ENCODE peak calls at places on chromosomes 1 and 21, in nine cellular contexts. One of them, this sample, is unnamed.
A peak's percentile ranks its signal among the peaks of the same experiment; 100 is the strongest.

GRCh38 chr1:161044535-161044907 is 1.3 kb downstream of the USF1 start:
- DNase-seq in K562: no peak
- DNase-seq in heart left ventricle: no peak
- DNase-seq in adrenal gland: no peak
- DNase-seq in body of pancreas: no peak
- DNase-seq in NB4: no peak
- DNase-seq in breast epithelium: no peak
- DNase-seq in GM12892: no peak
- DNase-seq in sigmoid colon: no peak
- DNase-seq in this sample: no peak

GRCh38 chr1:93746009-93746408 is 64.4 kb upstream of the BCAR3 start:
- DNase-seq in K562: no peak
- DNase-seq in sigmoid colon: no peak
- DNase-seq in body of pancreas: no peak
- DNase-seq in adrenal gland: no peak
- DNase-seq in heart left ventricle: no peak
- DNase-seq in GM12892: no peak
- DNase-seq in breast epithelium: no peak
- DNase-seq in NB4: no peak
- DNase-seq in this sample: no peak

GRCh38 chr1:189970331-189971230 is 507.1 kb downstream of the BRINP3 start:
- DNase-seq in body of pancreas: no peak
- DNase-seq in sigmoid colon: no peak
- DNase-seq in adrenal gland: no peak
- DNase-seq in breast epithelium: no peak
- DNase-seq in NB4: no peak
- DNase-seq in GM12892: no peak
- DNase-seq in heart left ventricle: no peak
- DNase-seq in K562: no peak
- DNase-seq in this sample: no peak

GRCh38 chr21:14567557-14568279 is 21.6 kb upstream of the SAMSN1 start:
- DNase-seq in sigmoid colon: peak; percentile 48
- DNase-seq in NB4: peak; percentile 28
- DNase-seq in K562: no peak
- DNase-seq in heart left ventricle: no peak
- DNase-seq in breast epithelium: no peak
- DNase-seq in body of pancreas: no peak
- DNase-seq in adrenal gland: no peak
- DNase-seq in GM12892: no peak
- DNase-seq in this sample: no peak

GRCh38 chr1:81710858-81711257 is 89.9 kb upstream of the ADGRL2 start:
- DNase-seq in K562: no peak
- DNase-seq in sigmoid colon: no peak
- DNase-seq in heart left ventricle: no peak
- DNase-seq in body of pancreas: no peak
- DNase-seq in breast epithelium: no peak
- DNase-seq in NB4: no peak
- DNase-seq in GM12892: no peak
- DNase-seq in adrenal gland: no peak
- DNase-seq in this sample: no peak

GRCh38 chr1:16441312-16441641 is 753 bp downstream of the NECAP2 start:
- DNase-seq in sigmoid colon: no peak
- DNase-seq in adrenal gland: no peak
- DNase-seq in breast epithelium: no peak
- DNase-seq in body of pancreas: no peak
- DNase-seq in K562: no peak
- DNase-seq in GM12892: no peak
- DNase-seq in NB4: peak; percentile 30
- DNase-seq in heart left ventricle: no peak
- DNase-seq in this sample: no peak

GRCh38 chr1:147721711-147722110 is 38.7 kb downstream of the GJA5 start:
- DNase-seq in K562: no peak
- DNase-seq in body of pancreas: no peak
- DNase-seq in NB4: no peak
- DNase-seq in sigmoid colon: no peak
- DNase-seq in breast epithelium: no peak
- DNase-seq in GM12892: no peak
- DNase-seq in heart left ventricle: no peak
- DNase-seq in adrenal gland: no peak
- DNase-seq in this sample: no peak

GRCh38 chr1:246583448-246584185 is 17.4 kb downstream of the CNST start:
- DNase-seq in heart left ventricle: no peak
- DNase-seq in K562: no peak
- DNase-seq in NB4: no peak
- DNase-seq in adrenal gland: peak; percentile 84
- DNase-seq in sigmoid colon: no peak
- DNase-seq in GM12892: no peak
- DNase-seq in breast epithelium: no peak
- DNase-seq in body of pancreas: peak; percentile 78
- DNase-seq in this sample: no peak

GRCh38 chr21:46229923-46230260 is 1.3 kb upstream of the LSS start:
- DNase-seq in NB4: no peak
- DNase-seq in sigmoid colon: no peak
- DNase-seq in adrenal gland: no peak
- DNase-seq in breast epithelium: no peak
- DNase-seq in K562: no peak
- DNase-seq in GM12892: no peak
- DNase-seq in body of pancreas: no peak
- DNase-seq in heart left ventricle: no peak
- DNase-seq in this sample: no peak

GRCh38 chr21:46226920-46227599 is 1.5 kb downstream of the LSS start:
- DNase-seq in K562: no peak
- DNase-seq in heart left ventricle: no peak
- DNase-seq in body of pancreas: no peak
- DNase-seq in breast epithelium: no peak
- DNase-seq in adrenal gland: no peak
- DNase-seq in sigmoid colon: peak; percentile 59
- DNase-seq in NB4: peak; percentile 21
- DNase-seq in GM12892: no peak
- DNase-seq in this sample: peak; percentile 25

GRCh38 chr21:46227811-46228344 is 696 bp downstream of the LSS start:
- DNase-seq in NB4: peak; percentile 26
- DNase-seq in sigmoid colon: peak; percentile 67
- DNase-seq in K562: no peak
- DNase-seq in body of pancreas: no peak
- DNase-seq in GM12892: no peak
- DNase-seq in heart left ventricle: no peak
- DNase-seq in adrenal gland: no peak
- DNase-seq in breast epithelium: no peak
- DNase-seq in this sample: no peak

GRCh38 chr21:46229133-46229922 is 754 bp upstream of the LSS start:
- DNase-seq in breast epithelium: no peak
- DNase-seq in GM12892: peak; percentile 59
- DNase-seq in body of pancreas: no peak
- DNase-seq in NB4: no peak
- DNase-seq in heart left ventricle: peak; percentile 60
- DNase-seq in sigmoid colon: peak; percentile 74
- DNase-seq in K562: peak; percentile 88
- DNase-seq in adrenal gland: peak; percentile 33
- DNase-seq in this sample: peak; percentile 33

DNA sequence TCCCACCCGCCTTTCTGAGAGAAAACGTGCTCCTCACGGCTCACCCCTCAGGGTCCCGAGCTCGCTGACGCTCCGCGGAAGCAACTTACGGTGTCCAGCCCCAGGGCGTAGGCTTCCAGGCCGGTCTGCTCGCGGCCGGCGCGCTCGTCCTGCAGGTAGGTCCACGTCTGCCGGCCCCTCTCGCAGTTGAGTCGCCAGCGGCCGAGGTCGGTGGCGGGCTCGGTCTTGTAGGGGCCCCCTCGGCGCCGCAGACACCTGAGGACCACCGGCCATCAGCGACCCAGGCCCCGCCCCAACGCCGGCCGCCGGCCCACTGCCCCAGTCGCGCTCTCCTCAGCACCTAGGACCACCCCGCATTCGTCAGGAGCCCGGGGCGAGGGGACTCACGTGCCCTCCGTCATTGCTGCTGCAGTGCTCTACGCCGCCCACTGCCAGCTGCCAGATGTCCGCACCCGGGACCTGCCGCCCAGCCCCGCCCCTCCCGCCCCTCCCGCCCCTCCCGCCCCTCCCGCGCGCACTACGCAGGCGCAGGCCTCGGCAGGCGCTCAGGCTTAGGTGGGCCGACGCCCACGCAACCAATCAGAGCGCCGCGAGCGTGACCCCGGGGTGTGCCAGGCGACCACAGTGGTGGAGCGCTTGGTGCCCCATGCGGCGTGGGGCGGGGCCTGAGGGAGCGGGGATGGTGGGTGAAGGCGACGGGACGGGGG is at the start of gene LSS:
- DNase-seq in body of pancreas: peak; percentile 99
- DNase-seq in adrenal gland: peak; percentile 99
- DNase-seq in K562: peak; percentile 98
- DNase-seq in NB4: peak; percentile 99
- DNase-seq in GM12892: peak; percentile 97
- DNase-seq in heart left ventricle: peak; percentile 99
- DNase-seq in breast epithelium: peak; percentile 98
- DNase-seq in sigmoid colon: peak; percentile 99
- DNase-seq in this sample: peak; percentile 99
- TF ChIP-seq POLR2A in body of pancreas: peak; percentile 69
- TF ChIP-seq POLR2A in adrenal gland: peak; percentile 81
- TF ChIP-seq POLR2A in K562: no peak
- TF ChIP-seq POLR2A in NB4: peak; percentile 49
- TF ChIP-seq POLR2A in GM12892: peak; percentile 53
- TF ChIP-seq POLR2A in heart left ventricle: peak; percentile 64
- TF ChIP-seq POLR2A in breast epithelium: no peak
- TF ChIP-seq POLR2A in sigmoid colon: no peak
- TF ChIP-seq POLR2A in this sample: peak; percentile 96

GRCh38 chr1:201652180-201652579 is 113.3 kb downstream of the NAV1 start:
- DNase-seq in heart left ventricle: no peak
- DNase-seq in breast epithelium: no peak
- DNase-seq in body of pancreas: no peak
- DNase-seq in sigmoid colon: no peak
- DNase-seq in adrenal gland: no peak
- DNase-seq in K562: no peak
- DNase-seq in GM12892: no peak
- DNase-seq in NB4: no peak
- DNase-seq in this sample: no peak

GRCh38 chr1:201648911-201649775 is 110.2 kb downstream of the NAV1 start:
- DNase-seq in GM12892: no peak
- DNase-seq in breast epithelium: no peak
- DNase-seq in sigmoid colon: peak; percentile 72
- DNase-seq in heart left ventricle: no peak
- DNase-seq in adrenal gland: no peak
- DNase-seq in K562: peak; percentile 64
- DNase-seq in body of pancreas: peak; percentile 19
- DNase-seq in NB4: no peak
- DNase-seq in this sample: no peak

GRCh38 chr1:201650608-201650933 is 111.6 kb downstream of the NAV1 start:
- DNase-seq in body of pancreas: no peak
- DNase-seq in sigmoid colon: no peak
- DNase-seq in GM12892: no peak
- DNase-seq in breast epithelium: no peak
- DNase-seq in K562: no peak
- DNase-seq in adrenal gland: no peak
- DNase-seq in heart left ventricle: no peak
- DNase-seq in NB4: no peak
- DNase-seq in this sample: no peak

GRCh38 chr1:201648066-201648910 is 109.4 kb downstream of the NAV1 start:
- DNase-seq in GM12892: no peak
- DNase-seq in sigmoid colon: peak; percentile 78
- DNase-seq in heart left ventricle: peak; percentile 81
- DNase-seq in breast epithelium: no peak
- DNase-seq in body of pancreas: peak; percentile 42
- DNase-seq in K562: peak; percentile 76
- DNase-seq in adrenal gland: peak; percentile 33
- DNase-seq in NB4: no peak
- DNase-seq in this sample: peak; percentile 67

DNA sequence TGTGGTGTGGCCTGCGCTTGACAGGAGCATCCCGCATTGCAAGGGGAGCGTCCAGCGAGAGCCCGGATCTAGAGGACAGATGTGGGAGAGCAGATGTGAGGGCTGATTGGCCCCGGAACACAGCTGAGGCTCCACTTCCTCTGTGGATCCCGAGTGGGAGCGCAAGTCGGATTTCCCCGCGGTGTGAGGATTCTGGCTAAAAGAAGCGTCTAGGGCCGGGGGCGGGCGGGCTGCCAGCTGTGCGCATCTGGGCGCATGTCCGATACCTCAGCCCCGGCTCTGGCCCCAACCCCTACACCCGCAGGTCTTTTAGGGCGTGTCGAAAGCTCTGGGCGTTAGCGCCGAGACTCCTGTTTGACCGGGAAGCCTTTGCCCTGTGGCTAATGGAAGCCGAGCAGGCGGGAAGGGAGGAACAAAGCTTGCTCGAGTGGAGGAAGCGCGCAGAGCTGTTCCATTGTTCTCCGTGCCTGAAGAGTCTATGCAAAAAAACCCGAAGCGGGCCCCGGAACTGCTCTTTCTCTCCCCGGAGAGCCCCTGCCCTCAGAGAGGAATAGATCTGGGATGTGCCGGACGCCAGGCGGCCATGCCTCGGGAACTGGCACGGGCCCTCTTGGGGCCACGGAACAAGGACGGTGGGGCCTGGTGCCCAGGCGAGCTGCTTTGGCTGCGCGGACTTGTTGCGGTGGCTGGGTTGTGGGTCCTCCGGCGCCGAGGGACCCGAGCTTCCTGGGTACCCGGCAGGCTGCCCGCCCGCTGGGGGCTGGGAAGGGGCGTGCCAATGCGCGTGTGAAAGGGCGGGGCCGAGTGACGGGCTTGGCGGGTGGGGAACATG is 111.1 kb downstream of the NAV1 start:
- DNase-seq in K562: peak; percentile 90
- DNase-seq in sigmoid colon: peak; percentile 93
- DNase-seq in body of pancreas: peak; percentile 60
- DNase-seq in adrenal gland: peak; percentile 50
- DNase-seq in heart left ventricle: peak; percentile 82
- DNase-seq in breast epithelium: peak; percentile 66
- DNase-seq in GM12892: no peak
- DNase-seq in NB4: no peak
- DNase-seq in this sample: no peak
- TF ChIP-seq POLR2A in K562: no peak
- TF ChIP-seq POLR2A in sigmoid colon: no peak
- TF ChIP-seq POLR2A in body of pancreas: peak; percentile 75
- TF ChIP-seq POLR2A in adrenal gland: no peak
- TF ChIP-seq POLR2A in heart left ventricle: peak; percentile 18
- TF ChIP-seq POLR2A in breast epithelium: no peak
- TF ChIP-seq POLR2A in GM12892: no peak
- TF ChIP-seq POLR2A in NB4: no peak
- TF ChIP-seq POLR2A in this sample: no peak

GRCh38 chr1:32291145-32291707 is 657 bp upstream of the HDAC1 start:
- DNase-seq in heart left ventricle: no peak
- DNase-seq in sigmoid colon: no peak
- DNase-seq in breast epithelium: no peak
- DNase-seq in GM12892: no peak
- DNase-seq in body of pancreas: no peak
- DNase-seq in K562: no peak
- DNase-seq in adrenal gland: no peak
- DNase-seq in NB4: peak; percentile 24
- DNase-seq in this sample: peak; percentile 75

GRCh38 chr1:32286763-32287162 is 5.1 kb upstream of the HDAC1 start:
- DNase-seq in NB4: no peak
- DNase-seq in sigmoid colon: no peak
- DNase-seq in GM12892: no peak
- DNase-seq in body of pancreas: no peak
- DNase-seq in adrenal gland: no peak
- DNase-seq in K562: no peak
- DNase-seq in heart left ventricle: no peak
- DNase-seq in breast epithelium: no peak
- DNase-seq in this sample: no peak

GRCh38 chr1:32289256-32289655 is 2.6 kb upstream of the HDAC1 start:
- DNase-seq in adrenal gland: no peak
- DNase-seq in sigmoid colon: no peak
- DNase-seq in breast epithelium: no peak
- DNase-seq in GM12892: no peak
- DNase-seq in K562: no peak
- DNase-seq in body of pancreas: no peak
- DNase-seq in heart left ventricle: no peak
- DNase-seq in NB4: no peak
- DNase-seq in this sample: no peak

GRCh38 chr1:32291708-32292508 is at the start of gene HDAC1:
- DNase-seq in body of pancreas: peak; percentile 99
- DNase-seq in K562: peak; percentile 100
- DNase-seq in heart left ventricle: peak; percentile 98
- DNase-seq in sigmoid colon: peak; percentile 98
- DNase-seq in NB4: peak; percentile 98
- DNase-seq in GM12892: peak; percentile 98
- DNase-seq in breast epithelium: peak; percentile 94
- DNase-seq in adrenal gland: peak; percentile 99
- DNase-seq in this sample: peak; percentile 96
- TF ChIP-seq POLR2A in body of pancreas: peak; percentile 79
- TF ChIP-seq POLR2A in K562: peak; percentile 89
- TF ChIP-seq POLR2A in heart left ventricle: peak; percentile 51
- TF ChIP-seq POLR2A in sigmoid colon: peak; percentile 20
- TF ChIP-seq POLR2A in NB4: peak; percentile 80
- TF ChIP-seq POLR2A in GM12892: peak; percentile 84
- TF ChIP-seq POLR2A in breast epithelium: no peak
- TF ChIP-seq POLR2A in adrenal gland: peak; percentile 61
- TF ChIP-seq POLR2A in this sample: peak; percentile 85

GRCh38 chr1:192918259-192918658 is 109.4 kb downstream of the RGS2 start:
- DNase-seq in K562: no peak
- DNase-seq in NB4: no peak
- DNase-seq in adrenal gland: no peak
- DNase-seq in body of pancreas: no peak
- DNase-seq in breast epithelium: no peak
- DNase-seq in GM12892: no peak
- DNase-seq in heart left ventricle: no peak
- DNase-seq in sigmoid colon: no peak
- DNase-seq in this sample: no peak
- TF ChIP-seq POLR2A in K562: no peak
- TF ChIP-seq POLR2A in NB4: no peak
- TF ChIP-seq POLR2A in adrenal gland: no peak
- TF ChIP-seq POLR2A in body of pancreas: no peak
- TF ChIP-seq POLR2A in breast epithelium: no peak
- TF ChIP-seq POLR2A in GM12892: no peak
- TF ChIP-seq POLR2A in heart left ventricle: no peak
- TF ChIP-seq POLR2A in sigmoid colon: no peak
- TF ChIP-seq POLR2A in this sample: no peak

This sample was measured in H54.